ENCODE peak calls at places on chromosomes 12 and 14, in seven cellular contexts. E, P, Q, Y, U, R and D are unnamed samples.

GRCh38 chr12:117090816-117091711 is 8.2 kb downstream of the TESC start:
- DNase-seq in E (no peak), P (no peak), Q (no peak), Y (no peak), U (no peak), R (no peak), D (no peak)

GRCh38 chr14:35425850-35426249 is 21.3 kb upstream of the NFKBIA start:
- DNase-seq in E (no peak), P (no peak), Q (no peak), Y (no peak), U (no peak), R (no peak), D (no peak)

GRCh38 chr14:60648934-60649814 is at the start of gene SIX1:
- DNase-seq in E (peak; percentile 91), P (peak; percentile 90), Q (no peak), Y (no peak), U (peak; percentile 82), R (no peak), D (peak; percentile 98)

GRCh38 chr14:105155681-105156413 is 12.7 kb downstream of the JAG2 start:
- DNase-seq in E (peak; percentile 63), P (no peak), Q (no peak), Y (no peak), U (no peak), R (no peak), D (no peak)

GRCh38 chr14:77315115-77315944 is 5.4 kb downstream of the POMT2 start:
- DNase-seq in E (no peak), P (no peak), Q (no peak), Y (no peak), U (no peak), R (no peak), D (no peak)

GRCh38 chr12:103672401-103673119 is 85.5 kb downstream of the STAB2 start:
- DNase-seq in E (no peak), P (no peak), Q (no peak), Y (no peak), U (no peak), R (no peak), D (peak; percentile 50)

GRCh38 chr14:54815016-54815415 is 87.6 kb downstream of the GCH1 start:
- DNase-seq in E (no peak), P (no peak), Q (peak; percentile 48), Y (no peak), U (no peak), R (no peak), D (no peak)

GRCh38 chr14:77023001-77023996 is 5.2 kb downstream of the IRF2BPL start:
- DNase-seq in E (peak; percentile 57), P (peak; percentile 35), Q (no peak), Y (no peak), U (no peak), R (peak; percentile 41), D (peak; percentile 56)

GRCh38 chr14:93042968-93043940 is 72.5 kb downstream of the ITPK1 start:
- DNase-seq in E (no peak), P (no peak), Q (peak; percentile 61), Y (no peak), U (peak; percentile 15), R (no peak), D (peak; percentile 94)

GRCh38 chr14:22252591-22253178 is 336.3 kb downstream of the DAD1 start:
- DNase-seq in E (no peak), P (no peak), Q (no peak), Y (no peak), U (no peak), R (no peak), D (no peak)